ENCODE peak calls at places on chromosome 3, in six cellular contexts. One of them, this sample, is unnamed.

GRCh38 chr3:128036119-128036518 is 16.1 kb upstream of the SEC61A1 start:
- DNase-seq in sigmoid colon: no peak
- DNase-seq in nephron progenitor cell: no peak
- DNase-seq in activated CD8-positive, alpha-beta T cell treated with anti-CD3 and anti-CD28 coated beads for 36 hours: no peak
- DNase-seq in omental fat pad: no peak
- DNase-seq in pancreas: no peak
- DNase-seq in this sample: no peak

GRCh38 chr3:167493240-167493639 is 19.4 kb upstream of the SERPINI2 start:
- DNase-seq in pancreas: peak
- DNase-seq in activated CD8-positive, alpha-beta T cell treated with anti-CD3 and anti-CD28 coated beads for 36 hours: no peak
- DNase-seq in omental fat pad: no peak
- DNase-seq in nephron progenitor cell: no peak
- DNase-seq in sigmoid colon: no peak
- DNase-seq in this sample: peak

GRCh38 chr3:120469440-120470415 is 18.9 kb upstream of the FSTL1 start:
- DNase-seq in activated CD8-positive, alpha-beta T cell treated with anti-CD3 and anti-CD28 coated beads for 36 hours: no peak
- DNase-seq in sigmoid colon: no peak
- DNase-seq in omental fat pad: no peak
- DNase-seq in nephron progenitor cell: no peak
- DNase-seq in pancreas: no peak
- DNase-seq in this sample: peak

GRCh38 chr3:59877679-59878427 is 828.0 kb upstream of the CFAP20DC start:
- DNase-seq in activated CD8-positive, alpha-beta T cell treated with anti-CD3 and anti-CD28 coated beads for 36 hours: no peak
- DNase-seq in pancreas: no peak
- DNase-seq in omental fat pad: no peak
- DNase-seq in sigmoid colon: no peak
- DNase-seq in nephron progenitor cell: no peak
- DNase-seq in this sample: no peak

GRCh38 chr3:32220006-32220405 is 18.5 kb upstream of the CMTM8 start:
- DNase-seq in sigmoid colon: no peak
- DNase-seq in pancreas: no peak
- DNase-seq in nephron progenitor cell: no peak
- DNase-seq in omental fat pad: no peak
- DNase-seq in activated CD8-positive, alpha-beta T cell treated with anti-CD3 and anti-CD28 coated beads for 36 hours: no peak
- DNase-seq in this sample: no peak

GRCh38 chr3:171614318-171614967 is 154.2 kb upstream of the TNIK start:
- DNase-seq in omental fat pad: no peak
- DNase-seq in activated CD8-positive, alpha-beta T cell treated with anti-CD3 and anti-CD28 coated beads for 36 hours: peak
- DNase-seq in nephron progenitor cell: peak
- DNase-seq in sigmoid colon: no peak
- DNase-seq in pancreas: peak
- DNase-seq in this sample: peak

GRCh38 chr3:188788621-188789081 is 383.1 kb upstream of the TPRG1 start:
- DNase-seq in nephron progenitor cell: no peak
- DNase-seq in sigmoid colon: no peak
- DNase-seq in pancreas: no peak
- DNase-seq in activated CD8-positive, alpha-beta T cell treated with anti-CD3 and anti-CD28 coated beads for 36 hours: peak
- DNase-seq in omental fat pad: no peak
- DNase-seq in this sample: no peak

GRCh38 chr3:39531681-39532080 is 64.2 kb downstream of the MOBP start:
- DNase-seq in omental fat pad: no peak
- DNase-seq in sigmoid colon: no peak
- DNase-seq in nephron progenitor cell: no peak
- DNase-seq in activated CD8-positive, alpha-beta T cell treated with anti-CD3 and anti-CD28 coated beads for 36 hours: no peak
- DNase-seq in pancreas: no peak
- DNase-seq in this sample: no peak

GRCh38 chr3:119911748-119912147 is 129.8 kb downstream of the NR1I2 start:
- DNase-seq in omental fat pad: no peak
- DNase-seq in pancreas: no peak
- DNase-seq in sigmoid colon: no peak
- DNase-seq in nephron progenitor cell: no peak
- DNase-seq in activated CD8-positive, alpha-beta T cell treated with anti-CD3 and anti-CD28 coated beads for 36 hours: peak
- DNase-seq in this sample: no peak

GRCh38 chr3:151327571-151328198 is 1.7 kb downstream of the P2RY13 start:
- DNase-seq in activated CD8-positive, alpha-beta T cell treated with anti-CD3 and anti-CD28 coated beads for 36 hours: no peak
- DNase-seq in pancreas: no peak
- DNase-seq in omental fat pad: no peak
- DNase-seq in nephron progenitor cell: no peak
- DNase-seq in sigmoid colon: no peak
- DNase-seq in this sample: no peak

GRCh38 chr3:38307599-38307998 is 25.5 kb downstream of the SLC22A14 start:
- DNase-seq in activated CD8-positive, alpha-beta T cell treated with anti-CD3 and anti-CD28 coated beads for 36 hours: no peak
- DNase-seq in nephron progenitor cell: no peak
- DNase-seq in pancreas: no peak
- DNase-seq in omental fat pad: no peak
- DNase-seq in sigmoid colon: no peak
- DNase-seq in this sample: no peak

GRCh38 chr3:191593486-191593885 is 132.5 kb downstream of the PYDC2 start:
- DNase-seq in sigmoid colon: no peak
- DNase-seq in activated CD8-positive, alpha-beta T cell treated with anti-CD3 and anti-CD28 coated beads for 36 hours: no peak
- DNase-seq in nephron progenitor cell: no peak
- DNase-seq in omental fat pad: no peak
- DNase-seq in pancreas: no peak
- DNase-seq in this sample: no peak

GRCh38 chr3:101521251-101521701 is 8.3 kb upstream of the SENP7 start:
- DNase-seq in activated CD8-positive, alpha-beta T cell treated with anti-CD3 and anti-CD28 coated beads for 36 hours: peak
- DNase-seq in omental fat pad: no peak
- DNase-seq in nephron progenitor cell: no peak
- DNase-seq in sigmoid colon: no peak
- DNase-seq in pancreas: no peak
- DNase-seq in this sample: no peak

GRCh38 chr3:135328036-135328435 is 533.0 kb downstream of the EPHB1 start:
- DNase-seq in activated CD8-positive, alpha-beta T cell treated with anti-CD3 and anti-CD28 coated beads for 36 hours: no peak
- DNase-seq in sigmoid colon: no peak
- DNase-seq in pancreas: no peak
- DNase-seq in nephron progenitor cell: no peak
- DNase-seq in omental fat pad: no peak
- DNase-seq in this sample: no peak

GRCh38 chr3:34683851-34684250 is 885.4 kb downstream of the PDCD6IP start:
- DNase-seq in omental fat pad: no peak
- DNase-seq in sigmoid colon: no peak
- DNase-seq in pancreas: peak
- DNase-seq in activated CD8-positive, alpha-beta T cell treated with anti-CD3 and anti-CD28 coated beads for 36 hours: peak
- DNase-seq in nephron progenitor cell: peak
- DNase-seq in this sample: peak

GRCh38 chr3:74756586-74756985 is 142.1 kb upstream of the CNTN3 start:
- DNase-seq in omental fat pad: no peak
- DNase-seq in pancreas: no peak
- DNase-seq in nephron progenitor cell: no peak
- DNase-seq in activated CD8-positive, alpha-beta T cell treated with anti-CD3 and anti-CD28 coated beads for 36 hours: no peak
- DNase-seq in sigmoid colon: no peak
- DNase-seq in this sample: no peak

GRCh38 chr3:134079111-134079531 is 49.4 kb upstream of the SLCO2A1 start:
- DNase-seq in nephron progenitor cell: no peak
- DNase-seq in pancreas: no peak
- DNase-seq in omental fat pad: no peak
- DNase-seq in sigmoid colon: no peak
- DNase-seq in activated CD8-positive, alpha-beta T cell treated with anti-CD3 and anti-CD28 coated beads for 36 hours: no peak
- DNase-seq in this sample: no peak

GRCh38 chr3:30577788-30578187 is 28.6 kb upstream of the TGFBR2 start:
- DNase-seq in activated CD8-positive, alpha-beta T cell treated with anti-CD3 and anti-CD28 coated beads for 36 hours: peak
- DNase-seq in sigmoid colon: no peak
- DNase-seq in pancreas: no peak
- DNase-seq in omental fat pad: no peak
- DNase-seq in nephron progenitor cell: no peak
- DNase-seq in this sample: no peak

GRCh38 chr3:169432692-169433432 is 230.7 kb downstream of the MECOM start:
- DNase-seq in pancreas: peak
- DNase-seq in omental fat pad: no peak
- DNase-seq in sigmoid colon: no peak
- DNase-seq in activated CD8-positive, alpha-beta T cell treated with anti-CD3 and anti-CD28 coated beads for 36 hours: no peak
- DNase-seq in nephron progenitor cell: no peak
- DNase-seq in this sample: no peak

GRCh38 chr3:183635431-183636220 is at the start of gene KLHL24:
- DNase-seq in sigmoid colon: peak
- DNase-seq in omental fat pad: peak
- DNase-seq in nephron progenitor cell: peak
- DNase-seq in pancreas: peak
- DNase-seq in activated CD8-positive, alpha-beta T cell treated with anti-CD3 and anti-CD28 coated beads for 36 hours: peak
- DNase-seq in this sample: peak

GRCh38 chr3:107540857-107541256 is 18.1 kb downstream of the BBX start:
- DNase-seq in nephron progenitor cell: no peak
- DNase-seq in pancreas: no peak
- DNase-seq in omental fat pad: no peak
- DNase-seq in activated CD8-positive, alpha-beta T cell treated with anti-CD3 and anti-CD28 coated beads for 36 hours: no peak
- DNase-seq in sigmoid colon: no peak
- DNase-seq in this sample: no peak

GRCh38 chr3:107542665-107543064 is 19.9 kb downstream of the BBX start:
- DNase-seq in omental fat pad: no peak
- DNase-seq in activated CD8-positive, alpha-beta T cell treated with anti-CD3 and anti-CD28 coated beads for 36 hours: no peak
- DNase-seq in sigmoid colon: no peak
- DNase-seq in nephron progenitor cell: no peak
- DNase-seq in pancreas: no peak
- DNase-seq in this sample: no peak

GRCh38 chr3:107548601-107549000 is 25.8 kb downstream of the BBX start:
- DNase-seq in omental fat pad: no peak
- DNase-seq in nephron progenitor cell: no peak
- DNase-seq in sigmoid colon: no peak
- DNase-seq in pancreas: no peak
- DNase-seq in activated CD8-positive, alpha-beta T cell treated with anti-CD3 and anti-CD28 coated beads for 36 hours: no peak
- DNase-seq in this sample: no peak

GRCh38 chr3:107545680-107546120 is 22.9 kb downstream of the BBX start:
- DNase-seq in pancreas: no peak
- DNase-seq in activated CD8-positive, alpha-beta T cell treated with anti-CD3 and anti-CD28 coated beads for 36 hours: no peak
- DNase-seq in omental fat pad: no peak
- DNase-seq in nephron progenitor cell: no peak
- DNase-seq in sigmoid colon: no peak
- DNase-seq in this sample: no peak

DNA sequence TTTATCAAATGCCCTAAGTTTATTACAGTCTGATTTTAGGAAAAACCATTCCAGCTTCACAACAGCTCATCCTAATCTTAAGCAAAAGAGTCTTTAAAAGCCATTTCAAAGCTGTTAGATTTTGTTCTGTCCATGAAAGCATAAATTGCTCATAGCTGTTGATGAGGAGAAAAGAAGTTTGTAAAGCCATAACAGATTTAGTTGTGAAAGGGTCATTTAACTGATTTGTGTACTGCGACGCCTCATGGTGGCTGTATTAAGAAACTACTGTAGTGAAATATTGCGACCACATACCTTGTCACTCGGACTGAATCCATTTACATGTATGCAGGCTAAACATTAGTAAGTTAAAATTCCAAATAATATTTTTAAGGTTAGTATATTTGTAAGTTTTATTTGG is 20.9 kb downstream of the BBX start:
- DNase-seq in omental fat pad: no peak
- DNase-seq in nephron progenitor cell: no peak
- DNase-seq in sigmoid colon: no peak
- DNase-seq in activated CD8-positive, alpha-beta T cell treated with anti-CD3 and anti-CD28 coated beads for 36 hours: peak
- DNase-seq in pancreas: no peak
- DNase-seq in this sample: no peak
- TF ChIP-seq CTCF in omental fat pad: no peak
- TF ChIP-seq CTCF in nephron progenitor cell: no peak
- TF ChIP-seq CTCF in sigmoid colon: no peak
- TF ChIP-seq CTCF in activated CD8-positive, alpha-beta T cell treated with anti-CD3 and anti-CD28 coated beads for 36 hours: no peak
- TF ChIP-seq CTCF in pancreas: no peak
- TF ChIP-seq CTCF in this sample: no peak

DNA sequence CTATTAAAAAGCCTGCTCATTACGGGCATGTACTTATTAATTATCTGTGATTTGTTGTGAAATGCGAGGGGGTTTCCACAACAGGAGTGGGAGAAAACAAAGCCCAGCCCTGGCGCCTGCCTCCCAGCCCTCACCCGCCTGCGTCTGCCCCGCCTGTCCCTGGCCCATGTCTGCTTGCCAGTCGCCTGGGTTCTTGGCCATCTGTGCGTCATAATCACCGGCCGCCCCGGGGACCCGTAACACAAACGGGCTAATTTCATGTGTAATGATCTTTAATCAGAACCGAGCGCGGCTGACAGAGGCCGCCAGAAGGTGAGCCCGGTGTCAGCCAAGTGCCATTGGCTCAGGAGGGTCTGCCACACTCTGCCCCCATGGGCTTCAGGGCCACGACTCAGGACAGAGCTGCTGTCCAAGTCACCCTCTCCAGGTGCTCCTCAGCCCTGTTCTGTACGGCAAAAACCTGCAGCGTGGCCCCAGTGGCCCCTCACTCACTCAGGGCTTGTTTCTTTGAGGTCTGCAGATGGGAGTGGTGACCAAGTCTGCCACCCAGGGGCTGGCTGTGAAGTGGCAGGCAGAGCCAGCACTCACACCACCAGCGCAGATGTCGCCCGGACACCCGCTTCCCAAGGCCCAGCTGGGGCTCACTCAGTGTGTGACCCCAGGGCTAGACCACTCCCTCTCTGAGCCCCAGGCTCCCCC is 28.8 kb upstream of the TMEM115 start:
- DNase-seq in activated CD8-positive, alpha-beta T cell treated with anti-CD3 and anti-CD28 coated beads for 36 hours: no peak
- DNase-seq in omental fat pad: no peak
- DNase-seq in sigmoid colon: no peak
- DNase-seq in nephron progenitor cell: peak
- DNase-seq in pancreas: peak
- DNase-seq in this sample: peak
- TF ChIP-seq CTCF in activated CD8-positive, alpha-beta T cell treated with anti-CD3 and anti-CD28 coated beads for 36 hours: peak
- TF ChIP-seq CTCF in omental fat pad: no peak
- TF ChIP-seq CTCF in sigmoid colon: no peak
- TF ChIP-seq CTCF in nephron progenitor cell: peak
- TF ChIP-seq CTCF in pancreas: peak
- TF ChIP-seq CTCF in this sample: no peak

DNA sequence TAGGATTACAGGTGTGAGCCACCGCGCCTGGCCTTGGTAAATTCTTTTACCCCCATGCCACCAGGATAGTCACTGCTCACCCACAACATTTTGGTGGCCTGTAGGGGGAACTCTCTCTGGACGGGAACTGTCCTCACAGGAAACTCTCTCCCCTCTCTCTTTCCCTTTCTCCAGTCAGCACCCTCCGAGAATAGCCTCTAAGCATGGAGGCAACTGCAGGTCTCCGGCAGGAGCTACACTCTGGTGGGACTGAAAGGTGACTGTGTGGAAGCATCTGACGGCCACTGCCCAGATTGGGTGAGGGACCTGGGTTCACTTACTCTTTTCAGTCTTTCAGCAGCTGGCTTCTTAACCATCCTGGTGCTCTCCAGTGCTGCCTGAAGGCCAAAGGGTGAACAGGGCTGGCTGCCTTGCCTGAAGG is 21.3 kb downstream of the TRANK1 start:
- DNase-seq in activated CD8-positive, alpha-beta T cell treated with anti-CD3 and anti-CD28 coated beads for 36 hours: no peak
- DNase-seq in sigmoid colon: no peak
- DNase-seq in omental fat pad: no peak
- DNase-seq in pancreas: no peak
- DNase-seq in nephron progenitor cell: no peak
- DNase-seq in this sample: no peak
- TF ChIP-seq CTCF in activated CD8-positive, alpha-beta T cell treated with anti-CD3 and anti-CD28 coated beads for 36 hours: no peak
- TF ChIP-seq CTCF in sigmoid colon: no peak
- TF ChIP-seq CTCF in omental fat pad: no peak
- TF ChIP-seq CTCF in pancreas: no peak
- TF ChIP-seq CTCF in nephron progenitor cell: no peak
- TF ChIP-seq CTCF in this sample: no peak

GRCh38 chr3:66259721-66260255 is 39.0 kb downstream of the SLC25A26 start:
- DNase-seq in nephron progenitor cell: no peak
- DNase-seq in omental fat pad: no peak
- DNase-seq in activated CD8-positive, alpha-beta T cell treated with anti-CD3 and anti-CD28 coated beads for 36 hours: no peak
- DNase-seq in sigmoid colon: no peak
- DNase-seq in pancreas: no peak
- DNase-seq in this sample: no peak

GRCh38 chr3:66256806-66257205 is 36.0 kb downstream of the SLC25A26 start:
- DNase-seq in activated CD8-positive, alpha-beta T cell treated with anti-CD3 and anti-CD28 coated beads for 36 hours: no peak
- DNase-seq in pancreas: no peak
- DNase-seq in sigmoid colon: no peak
- DNase-seq in nephron progenitor cell: no peak
- DNase-seq in omental fat pad: no peak
- DNase-seq in this sample: no peak

GRCh38 chr3:66255865-66256264 is 35.1 kb downstream of the SLC25A26 start:
- DNase-seq in nephron progenitor cell: no peak
- DNase-seq in omental fat pad: no peak
- DNase-seq in activated CD8-positive, alpha-beta T cell treated with anti-CD3 and anti-CD28 coated beads for 36 hours: no peak
- DNase-seq in pancreas: no peak
- DNase-seq in sigmoid colon: no peak
- DNase-seq in this sample: no peak

GRCh38 chr3:66253790-66254620 is 33.2 kb downstream of the SLC25A26 start:
- DNase-seq in omental fat pad: no peak
- DNase-seq in pancreas: no peak
- DNase-seq in activated CD8-positive, alpha-beta T cell treated with anti-CD3 and anti-CD28 coated beads for 36 hours: no peak
- DNase-seq in sigmoid colon: no peak
- DNase-seq in nephron progenitor cell: no peak
- DNase-seq in this sample: no peak
- TF ChIP-seq CTCF in omental fat pad: no peak
- TF ChIP-seq CTCF in pancreas: peak
- TF ChIP-seq CTCF in activated CD8-positive, alpha-beta T cell treated with anti-CD3 and anti-CD28 coated beads for 36 hours: peak
- TF ChIP-seq CTCF in sigmoid colon: peak
- TF ChIP-seq CTCF in nephron progenitor cell: peak
- TF ChIP-seq CTCF in this sample: peak